ENCODE peak calls at places on chromosomes 11 and 22, in seven cellular contexts. Y, M, L, K, V, F and J are unnamed samples.

GRCh38 chr11:112085822-112086421 is 634 bp downstream of the TIMM8B start:
- DNase-seq in F (peak), L (peak), V (peak), M (no peak), Y (peak), K (peak), J (no peak)

GRCh38 chr22:45586651-45587405 is 84.1 kb downstream of the FBLN1 start:
- DNase-seq in M (no peak), V (no peak), K (no peak), Y (no peak), F (no peak), L (no peak), J (no peak)

GRCh38 chr11:71190551-71190950 is 61.8 kb downstream of the SHANK2 start:
- DNase-seq in L (no peak), K (no peak), V (no peak), M (no peak), Y (no peak), F (no peak), J (no peak)

GRCh38 chr11:69449320-69450063 is 32.0 kb upstream of the LINC01488 start:
- DNase-seq in F (no peak), M (no peak), K (no peak), L (no peak), V (peak), Y (peak), J (no peak)

GRCh38 chr22:27919943-27920755 is 1.1 kb upstream of the PITPNB start:
- DNase-seq in Y (peak), M (no peak), K (no peak), V (peak), F (peak), L (no peak), J (no peak)

GRCh38 chr22:33105501-33105911 is 47.3 kb upstream of the SYN3 start:
- DNase-seq in V (peak), K (no peak), L (no peak), Y (peak), F (no peak), M (no peak), J (no peak)

GRCh38 chr22:24827305-24827704 is 21.3 kb downstream of the SGSM1 start:
- DNase-seq in K (peak), F (peak), Y (no peak), V (no peak), M (no peak), L (peak), J (no peak)

GRCh38 chr11:65630215-65630614 is 7.7 kb upstream of the SIPA1 start:
- DNase-seq in V (no peak), K (no peak), L (no peak), F (no peak), M (no peak), Y (no peak), J (no peak)

GRCh38 chr11:72352859-72353551 is 81.3 kb downstream of the CLPB start:
- DNase-seq in V (peak), F (no peak), K (no peak), M (no peak), L (no peak), Y (peak), J (no peak)

GRCh38 chr11:33808228-33808828 is 34.0 kb upstream of the FBXO3 start:
- DNase-seq in F (peak), Y (peak), L (peak), V (peak), M (peak), K (peak), J (peak)

GRCh38 chr11:128394436-128395089 is 192.8 kb downstream of the ETS1 start:
- DNase-seq in V (peak), Y (peak), L (no peak), F (no peak), K (no peak), M (no peak), J (no peak)

GRCh38 chr11:66643745-66644437 is 5.4 kb downstream of the RBM4 start:
- DNase-seq in M (no peak), Y (no peak), F (no peak), L (no peak), K (no peak), V (no peak), J (no peak)

GRCh38 chr22:33302049-33302545 is 243.9 kb upstream of the SYN3 start:
- DNase-seq in Y (peak), K (peak), L (peak), F (peak), V (peak), M (peak), J (peak)

GRCh38 chr11:79185351-79185750 is 255.5 kb downstream of the TENM4 start:
- DNase-seq in K (no peak), Y (peak), V (no peak), L (no peak), M (no peak), F (no peak), J (no peak)

GRCh38 chr11:60912851-60913550 is 957 bp upstream of the TMEM109 start:
- DNase-seq in F (no peak), L (no peak), V (no peak), M (no peak), K (no peak), Y (no peak), J (peak)

GRCh38 chr11:76628408-76628947 is 42.1 kb downstream of the LRRC32 start:
- DNase-seq in K (no peak), V (no peak), Y (no peak), F (no peak), L (no peak), M (no peak), J (no peak)

GRCh38 chr11:69541501-69542313 is 60.2 kb downstream of the LINC01488 start:
- DNase-seq in Y (peak), F (no peak), K (no peak), V (peak), M (no peak), L (no peak), J (no peak)

GRCh38 chr11:87736928-87737327 is 438.3 kb downstream of the RAB38 start:
- DNase-seq in M (no peak), F (no peak), V (no peak), K (no peak), L (no peak), Y (no peak), J (no peak)

GRCh38 chr11:47257518-47258316 is at the start of gene NR1H3:
- DNase-seq in K (peak), Y (peak), V (peak), L (peak), F (peak), M (no peak), J (no peak)

GRCh38 chr11:75625970-75626691 is 42.7 kb downstream of the MAP6 start:
- DNase-seq in L (no peak), F (no peak), K (peak), M (no peak), V (peak), Y (peak), J (no peak)

GRCh38 chr22:44544523-44545433 is 46.7 kb upstream of the RTL6 start:
- DNase-seq in K (no peak), Y (no peak), F (no peak), L (no peak), V (no peak), M (no peak), J (no peak)

GRCh38 chr11:96309001-96309642 is 33.9 kb downstream of the MAML2 start:
- DNase-seq in K (no peak), M (no peak), Y (peak), V (peak), L (no peak), F (no peak), J (no peak)

GRCh38 chr11:131688056-131688693 is 317.8 kb downstream of the NTM start:
- DNase-seq in F (peak), K (peak), V (peak), Y (peak), L (peak), M (no peak), J (no peak)

GRCh38 chr11:115247404-115247803 is 256.8 kb downstream of the CADM1 start:
- DNase-seq in F (no peak), K (no peak), Y (peak), V (peak), M (no peak), L (no peak), J (no peak)

GRCh38 chr11:60774726-60775125 is 10.4 kb upstream of the MS4A10 start:
- DNase-seq in M (no peak), K (no peak), Y (no peak), F (no peak), L (no peak), V (no peak), J (no peak)

GRCh38 chr11:11977206-11977938 is 31.1 kb downstream of the DKK3 start:
- DNase-seq in K (peak), M (peak), Y (peak), F (no peak), V (peak), L (peak), J (no peak)

GRCh38 chr11:33989461-33989860 is 62.1 kb upstream of the CAPRIN1 start:
- DNase-seq in F (no peak), K (no peak), L (no peak), Y (no peak), M (no peak), V (no peak), J (no peak)

GRCh38 chr22:16960220-16960883 is 47.7 kb downstream of the GAB4 start:
- DNase-seq in Y (no peak), V (no peak), F (no peak), L (no peak), M (no peak), K (no peak), J (no peak)

GRCh38 chr11:102309621-102310541 is 7.4 kb upstream of the BIRC3 start:
- DNase-seq in F (no peak), V (no peak), Y (no peak), L (no peak), M (no peak), K (no peak), J (no peak)

GRCh38 chr11:114147389-114148382 is 88.2 kb downstream of the ZBTB16 start:
- DNase-seq in Y (no peak), V (no peak), K (no peak), L (no peak), F (no peak), M (no peak), J (no peak)

GRCh38 chr11:73766763-73767162 is 5.9 kb upstream of the RAB6A start:
- DNase-seq in M (no peak), V (no peak), Y (no peak), L (no peak), K (no peak), F (no peak), J (no peak)

GRCh38 chr11:90229791-90230190 is 6.9 kb upstream of the CHORDC1 start:
- DNase-seq in Y (no peak), M (no peak), K (no peak), L (no peak), F (no peak), V (peak), J (no peak)

GRCh38 chr11:61860054-61860903 is 31.1 kb downstream of the FADS3 start:
- DNase-seq in V (peak), K (peak), M (peak), F (peak), Y (no peak), L (peak), J (peak)

GRCh38 chr22:28894320-28894719 is 10.9 kb downstream of the ZNRF3 start:
- DNase-seq in M (no peak), V (no peak), L (peak), F (peak), Y (no peak), K (peak), J (no peak)

GRCh38 chr11:2077061-2077802 is 62.0 kb downstream of the IGF2 start:
- DNase-seq in V (peak), Y (peak), K (no peak), L (no peak), M (no peak), F (no peak), J (peak)

GRCh38 chr11:17267576-17267975 is 9.0 kb upstream of the NUCB2 start:
- DNase-seq in K (no peak), F (no peak), V (peak), M (peak), Y (peak), L (no peak), J (no peak)

GRCh38 chr22:43275545-43275981 is 67.6 kb downstream of the SCUBE1 start:
- DNase-seq in L (no peak), V (no peak), M (peak), F (no peak), Y (no peak), K (no peak), J (no peak)

GRCh38 chr22:42904049-42904448 is 47.0 kb upstream of the ARFGAP3 start:
- DNase-seq in K (no peak), M (no peak), Y (no peak), L (no peak), F (no peak), V (no peak), J (no peak)

DNA sequence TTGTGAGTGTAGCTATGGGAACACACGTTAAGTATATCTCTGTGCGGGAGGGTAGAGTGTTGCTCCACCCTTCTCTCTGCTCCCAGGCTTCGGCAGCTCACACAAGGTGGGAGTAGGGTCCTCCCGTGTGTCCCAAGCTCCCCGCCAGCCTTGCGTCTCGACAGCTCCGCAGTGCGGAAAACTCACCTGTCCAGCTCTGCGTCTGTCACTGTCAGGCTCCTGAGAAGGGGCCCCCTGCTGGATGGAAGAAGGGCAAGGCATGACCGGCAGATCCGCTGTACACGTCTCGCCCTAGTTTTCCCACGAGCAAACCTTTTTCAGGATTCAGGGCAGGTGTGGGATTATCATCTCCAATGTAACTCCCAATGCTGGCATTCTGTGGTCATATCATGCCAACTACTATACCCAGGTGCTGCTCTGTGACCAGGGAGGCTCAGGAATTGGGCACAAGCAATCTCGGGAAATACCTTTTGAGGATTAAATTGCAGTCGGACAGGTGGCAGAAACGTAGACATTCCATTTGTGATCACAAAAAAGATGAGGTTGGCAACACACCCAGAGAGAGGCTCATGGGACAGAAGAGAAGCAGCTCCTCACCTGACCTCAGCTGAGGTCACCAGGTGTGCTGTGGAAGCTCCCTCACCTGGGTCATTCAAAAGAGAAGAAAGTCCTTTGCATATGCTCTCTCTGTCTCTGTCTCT is 314.0 kb upstream of the B3GAT1 start:
- DNase-seq in K (peak), L (peak), F (peak), V (no peak), Y (no peak), M (peak), J (peak)
- TF ChIP-seq CTCF in K (no peak), L (peak), F (no peak), V (no peak), Y (no peak), M (peak), J (peak)

GRCh38 chr11:64164392-64165312 is 1.3 kb downstream of the MACROD1 start:
- DNase-seq in L (peak), V (no peak), Y (no peak), M (no peak), F (peak), K (peak), J (no peak)
- H3K4me3 ChIP-seq in L (peak), V (peak), Y (peak), M (peak), F (peak), K (peak), J (peak)

DNA sequence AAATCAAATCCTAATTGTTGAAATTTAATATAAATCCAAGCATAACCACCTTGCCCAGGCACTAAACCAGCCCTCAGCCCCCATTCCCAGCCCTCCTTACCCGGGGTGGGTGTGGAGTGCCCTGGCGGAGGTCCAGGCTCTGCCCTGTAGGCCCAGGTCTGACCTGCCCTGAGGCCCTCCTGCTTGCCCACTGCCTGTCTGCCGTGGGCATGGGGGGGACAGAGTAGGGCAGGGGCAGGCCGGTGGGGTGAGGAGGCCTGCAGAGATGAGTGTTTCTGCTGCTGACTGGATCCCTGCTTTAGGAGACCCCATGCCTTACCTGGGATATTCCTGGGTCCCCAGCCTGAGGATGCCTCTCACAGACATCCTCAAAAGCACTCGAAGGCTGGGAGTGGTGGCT is 3.6 kb upstream of the CHID1 start:
- DNase-seq in L (no peak), Y (no peak), K (no peak), F (no peak), M (no peak), V (no peak), J (no peak)
- TF ChIP-seq CTCF in L (no peak), Y (no peak), K (no peak), F (no peak), M (no peak), V (no peak), J (no peak)

DNA sequence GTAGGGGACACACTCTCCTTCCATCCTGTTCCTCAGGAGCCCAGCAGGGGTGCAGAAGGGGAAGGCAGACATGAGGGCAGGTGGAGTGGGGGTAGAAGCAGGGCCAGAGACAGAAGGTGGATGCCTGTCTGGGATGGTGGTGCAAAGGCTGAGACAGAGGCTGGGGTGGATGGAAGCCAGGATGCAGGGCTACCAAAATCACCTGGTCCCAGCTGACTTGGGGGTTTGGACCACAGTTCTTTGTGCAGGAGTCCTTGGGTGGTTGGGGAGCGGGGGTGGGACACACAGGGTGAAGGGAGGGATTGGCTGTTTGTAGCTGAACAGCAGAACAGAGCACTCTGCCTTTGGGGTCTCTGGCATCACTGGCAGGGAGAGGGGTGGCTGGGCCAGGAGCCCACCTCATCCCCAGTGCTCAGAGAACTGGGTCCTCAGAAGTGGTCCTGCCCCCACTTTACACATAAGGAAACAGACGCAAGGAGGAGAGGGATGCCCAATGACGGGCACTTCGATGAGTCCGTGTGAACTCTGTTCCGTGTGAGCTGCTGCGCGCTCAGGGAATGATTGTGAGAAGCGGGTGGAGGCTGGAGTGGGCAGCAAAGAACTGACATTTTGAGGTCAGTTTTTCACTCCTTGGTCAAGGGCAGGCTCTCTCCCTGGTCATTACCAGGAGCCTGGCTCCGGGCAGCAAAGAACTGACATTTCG is 1.8 kb downstream of the TAGLN start:
- DNase-seq in M (no peak), L (no peak), F (no peak), K (no peak), Y (no peak), V (no peak), J (no peak)
- H3K4me3 ChIP-seq in M (no peak), L (peak), F (peak), K (no peak), Y (peak), V (peak), J (no peak)

GRCh38 chr11:103985041-103985440 is 51.4 kb upstream of the DDI1 start:
- DNase-seq in K (no peak), Y (no peak), V (no peak), L (no peak), M (no peak), F (no peak), J (no peak)
- TF ChIP-seq CTCF in K (no peak), Y (no peak), V (no peak), L (no peak), M (no peak), F (no peak), J (no peak)

DNA sequence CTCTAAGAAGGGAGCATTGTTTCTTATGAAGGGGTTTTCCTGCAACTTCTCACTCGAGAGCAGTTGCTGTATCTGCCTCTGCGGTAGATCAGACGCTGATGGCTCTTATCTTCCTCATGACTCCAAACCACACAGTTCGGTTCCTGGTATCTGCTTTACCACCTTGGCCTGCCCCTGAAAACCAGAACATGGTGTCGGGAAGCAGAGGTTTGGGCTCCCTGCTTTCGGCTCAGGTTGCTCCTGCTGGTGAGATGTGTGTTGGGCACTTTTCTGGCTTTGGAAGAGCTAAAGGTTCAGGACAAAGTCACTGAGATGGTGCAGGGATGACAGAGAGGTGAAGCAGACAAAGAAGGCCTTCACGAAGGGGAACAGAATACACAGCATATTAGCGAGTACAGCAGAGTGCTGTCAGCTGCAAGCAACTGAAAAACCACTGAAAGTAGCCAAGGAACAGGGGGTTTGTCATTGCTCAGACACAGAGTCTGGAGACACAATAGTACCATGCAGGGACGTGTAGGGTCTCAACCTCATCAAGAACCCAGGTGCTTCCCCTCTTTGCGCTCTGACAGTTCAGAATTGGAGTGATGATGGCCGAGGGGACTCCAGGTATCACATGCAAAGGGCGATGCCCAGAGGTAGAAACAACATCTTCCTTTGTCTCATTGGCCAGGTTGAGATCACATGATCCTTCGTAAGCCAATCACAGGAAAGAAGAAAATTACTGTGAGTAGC is 11.9 kb upstream of the CSF2RB start:
- DNase-seq in M (no peak), Y (no peak), F (no peak), K (peak), V (no peak), L (peak), J (no peak)
- H3K4me3 ChIP-seq in M (no peak), Y (no peak), F (no peak), K (no peak), V (no peak), L (no peak), J (no peak)

DNA sequence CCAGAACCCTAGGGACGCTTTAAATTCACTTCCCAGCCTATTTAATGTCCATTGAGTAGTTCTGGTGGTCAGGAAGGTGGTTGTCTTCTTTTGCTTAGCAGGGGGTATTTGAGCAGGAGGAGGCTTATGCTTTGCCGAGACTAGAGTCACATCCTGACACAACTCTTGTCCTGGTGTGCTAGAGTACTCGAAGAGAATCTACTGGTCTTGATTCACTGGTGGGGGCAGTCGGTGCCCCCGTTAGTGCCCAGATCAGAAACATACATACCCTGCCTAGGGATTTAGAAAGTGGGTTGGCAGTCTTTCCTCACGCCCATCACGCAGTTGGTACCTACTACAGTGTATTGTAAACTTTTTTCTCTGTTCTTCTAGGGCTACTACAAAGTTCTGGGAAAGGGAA is 2.7 kb downstream of the RPL27A start:
- DNase-seq in Y (no peak), L (no peak), V (no peak), K (no peak), F (no peak), M (no peak), J (no peak)
- TF ChIP-seq CTCF in Y (no peak), L (no peak), V (no peak), K (no peak), F (no peak), M (no peak), J (no peak)

GRCh38 chr22:38270091-38270972 is 2.5 kb downstream of the TMEM184B start:
- DNase-seq in V (no peak), L (no peak), Y (no peak), K (no peak), M (no peak), F (no peak), J (no peak)
- H3K4me3 ChIP-seq in V (peak), L (no peak), Y (peak), K (no peak), M (no peak), F (no peak), J (no peak)